ENCODE peak calls at places on chromosomes 6 and 20, in seven cellular contexts. X, Y, J, R, M, H and K are unnamed samples.

GRCh38 chr6:109306733-109307132 is 75.5 kb downstream of the CD164 start:
- DNase-seq in X (no peak), Y (no peak), J (no peak), R (peak), M (no peak), H (no peak), K (no peak)

GRCh38 chr6:109595998-109596397 is 95.0 kb downstream of the AK9 start:
- DNase-seq in X (peak), Y (peak), J (peak), R (no peak), M (peak), H (no peak), K (peak)

GRCh38 chr6:90459225-90459758 is 127.6 kb downstream of the MAP3K7 start:
- DNase-seq in X (no peak), Y (no peak), J (no peak), R (no peak), M (no peak), H (no peak), K (peak)

GRCh38 chr6:37204014-37204751 is 34.2 kb downstream of the PIM1 start:
- DNase-seq in X (no peak), Y (no peak), J (no peak), R (no peak), M (peak), H (no peak), K (peak)

GRCh38 chr6:85081102-85081501 is 316.7 kb upstream of the TBX18 start:
- DNase-seq in X (no peak), Y (no peak), J (no peak), R (no peak), M (no peak), H (no peak), K (no peak)

GRCh38 chr6:128499079-128499705 is 21.2 kb downstream of the PTPRK start:
- DNase-seq in X (no peak), Y (no peak), J (no peak), R (no peak), M (peak), H (no peak), K (no peak)

GRCh38 chr20:54189630-54190029 is 15.8 kb upstream of the CYP24A1 start:
- DNase-seq in X (no peak), Y (no peak), J (no peak), R (no peak), M (no peak), H (no peak), K (no peak)

GRCh38 chr20:19712737-19713260 is 45.3 kb upstream of the RIN2 start:
- DNase-seq in X (no peak), Y (no peak), J (no peak), R (no peak), M (no peak), H (no peak), K (peak)

GRCh38 chr6:147214248-147215227 is 10.3 kb downstream of the STXBP5 start:
- DNase-seq in X (no peak), Y (no peak), J (no peak), R (no peak), M (no peak), H (no peak), K (no peak)

GRCh38 chr6:134446228-134446848 is 128.4 kb upstream of the SGK1 start:
- DNase-seq in X (no peak), Y (no peak), J (peak), R (no peak), M (no peak), H (no peak), K (no peak)

GRCh38 chr20:31721408-31722332 is 998 bp downstream of the BCL2L1 start:
- DNase-seq in X (no peak), Y (no peak), J (no peak), R (no peak), M (no peak), H (no peak), K (peak)

GRCh38 chr6:70790483-70790882 is 122.8 kb downstream of the SMAP1 start:
- DNase-seq in X (no peak), Y (no peak), J (no peak), R (no peak), M (no peak), H (no peak), K (no peak)

GRCh38 chr20:60964911-60965310 is 287.1 kb upstream of the CDH4 start:
- DNase-seq in X (no peak), Y (no peak), J (no peak), R (no peak), M (no peak), H (no peak), K (no peak)

GRCh38 chr6:73722318-73723060 is 26.5 kb downstream of the CD109 start:
- DNase-seq in X (no peak), Y (no peak), J (no peak), R (no peak), M (no peak), H (peak), K (no peak)

GRCh38 chr6:28922004-28922840 is 1.6 kb downstream of the TRIM27 start:
- DNase-seq in X (peak), Y (no peak), J (no peak), R (peak), M (peak), H (no peak), K (peak)

GRCh38 chr6:121302882-121303281 is 31.4 kb downstream of the TBC1D32 start:
- DNase-seq in X (no peak), Y (no peak), J (no peak), R (no peak), M (no peak), H (no peak), K (no peak)
- TF ChIP-seq JUND in X (no peak), Y (no peak), J (no peak), R (no peak), M (no peak), H (no peak), K (no peak)

GRCh38 chr6:20700375-20700774 is 166.1 kb downstream of the CDKAL1 start:
- DNase-seq in X (no peak), Y (no peak), J (no peak), R (no peak), M (no peak), H (no peak), K (no peak)

GRCh38 chr6:20698675-20699074 is 164.4 kb downstream of the CDKAL1 start:
- DNase-seq in X (no peak), Y (no peak), J (no peak), R (no peak), M (no peak), H (no peak), K (no peak)

GRCh38 chr6:20696676-20697075 is 162.4 kb downstream of the CDKAL1 start:
- DNase-seq in X (no peak), Y (no peak), J (no peak), R (no peak), M (no peak), H (no peak), K (no peak)

GRCh38 chr6:20702366-20702765 is 168.1 kb downstream of the CDKAL1 start:
- DNase-seq in X (no peak), Y (no peak), J (no peak), R (no peak), M (no peak), H (no peak), K (no peak)

DNA sequence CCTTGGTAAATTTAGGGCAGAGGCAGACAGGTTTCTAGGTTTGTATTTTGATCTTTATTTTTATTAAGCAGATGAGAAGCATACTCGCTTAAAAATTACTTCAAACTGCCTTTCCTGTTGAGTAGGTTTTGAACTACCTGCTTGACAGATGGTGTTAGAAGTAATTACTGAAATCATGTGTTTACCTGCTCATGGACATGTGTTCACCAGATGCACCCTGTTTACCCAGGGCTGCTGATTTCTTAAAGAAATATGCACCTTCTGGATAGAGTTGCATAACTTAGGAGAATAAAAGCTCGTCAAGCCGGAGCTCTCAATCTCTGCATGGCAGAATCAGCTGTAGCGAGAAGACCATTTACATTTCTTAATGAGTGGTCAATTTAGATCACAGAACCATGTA is 165.1 kb downstream of the CDKAL1 start:
- DNase-seq in X (no peak), Y (no peak), J (no peak), R (no peak), M (no peak), H (no peak), K (peak)
- TF ChIP-seq JUND in X (no peak), Y (no peak), J (no peak), R (no peak), M (no peak), H (no peak), K (no peak)

DNA sequence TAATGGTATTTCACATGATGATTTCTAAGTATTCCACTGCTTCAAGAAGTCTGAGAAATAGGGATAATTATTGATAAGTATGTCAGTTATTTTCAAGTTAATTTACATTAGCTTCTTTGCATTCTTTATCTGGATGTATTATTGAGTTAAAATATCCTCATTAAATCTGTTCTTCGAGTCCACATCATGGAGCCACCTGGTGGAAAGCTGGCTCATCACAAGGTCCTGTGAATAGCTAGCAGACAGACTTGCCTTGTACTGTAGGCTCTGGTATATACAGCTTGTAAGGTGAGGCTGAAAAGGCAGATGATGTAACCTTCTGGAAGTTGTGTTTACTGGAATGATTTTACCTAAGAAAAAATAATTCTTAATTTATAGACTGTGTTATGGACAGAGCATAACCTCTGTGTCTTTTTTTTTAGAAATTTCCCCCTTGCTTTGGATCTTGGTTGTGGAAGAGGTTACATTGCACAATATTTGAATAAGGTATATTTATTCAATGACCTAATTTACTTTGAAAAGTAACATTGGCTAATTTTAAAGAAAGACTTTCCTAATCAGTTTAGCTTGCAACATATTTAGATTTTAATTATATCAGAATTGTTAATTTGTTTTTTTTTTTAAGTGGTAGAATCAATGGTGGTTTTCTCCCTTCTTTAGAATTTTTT is 3.5 kb downstream of the NDUFAF5 start:
- DNase-seq in X (peak), Y (no peak), J (peak), R (peak), M (peak), H (peak), K (peak)
- TF ChIP-seq JUND in X (no peak), Y (no peak), J (no peak), R (no peak), M (no peak), H (no peak), K (no peak)

GRCh38 chr6:63526931-63527330 is 45.3 kb upstream of the LOC128125822 start:
- DNase-seq in X (no peak), Y (no peak), J (no peak), R (no peak), M (no peak), H (no peak), K (no peak)

GRCh38 chr6:63527658-63528514 is 44.4 kb upstream of the LOC128125822 start:
- DNase-seq in X (peak), Y (no peak), J (no peak), R (no peak), M (peak), H (no peak), K (peak)

GRCh38 chr6:63533026-63533425 is 39.3 kb upstream of the LOC128125822 start:
- DNase-seq in X (no peak), Y (no peak), J (no peak), R (no peak), M (no peak), H (no peak), K (no peak)

GRCh38 chr6:63530984-63531383 is 41.3 kb upstream of the LOC128125822 start:
- DNase-seq in X (no peak), Y (no peak), J (no peak), R (peak), M (no peak), H (no peak), K (no peak)

GRCh38 chr6:63529498-63529897 is 42.8 kb upstream of the LOC128125822 start:
- DNase-seq in X (no peak), Y (no peak), J (no peak), R (no peak), M (no peak), H (no peak), K (no peak)
- TF ChIP-seq JUND in X (no peak), Y (no peak), J (peak), R (no peak), M (no peak), H (no peak), K (no peak)